ENCODE peak calls at places on chromosomes 4 and X, in six cellular contexts. One of them, this sample, is unnamed.

GRCh38 chrX:118802857-118803256 is 20.8 kb upstream of the ZCCHC12 start:
- DNase-seq in CD4-positive, alpha-beta T cell: no peak
- DNase-seq in H4: no peak
- DNase-seq in stimulated activated CD4-positive, alpha-beta T cell treated with anti-CD3 and anti-CD28 coated beads, Interleukin-4, amount 100 ng/mL, for 4 hours: no peak
- DNase-seq in RPMI8226: peak
- DNase-seq in NCI-H1092: no peak
- DNase-seq in this sample: no peak

GRCh38 chr4:74805601-74806000 is 11.3 kb upstream of the BTC start:
- DNase-seq in CD4-positive, alpha-beta T cell: no peak
- DNase-seq in H4: peak
- DNase-seq in stimulated activated CD4-positive, alpha-beta T cell treated with anti-CD3 and anti-CD28 coated beads, Interleukin-4, amount 100 ng/mL, for 4 hours: no peak
- DNase-seq in RPMI8226: no peak
- DNase-seq in NCI-H1092: no peak
- DNase-seq in this sample: no peak

GRCh38 chrX:71666240-71667223 is 814 bp upstream of the LOC101059915 start:
- DNase-seq in CD4-positive, alpha-beta T cell: no peak
- DNase-seq in H4: no peak
- DNase-seq in stimulated activated CD4-positive, alpha-beta T cell treated with anti-CD3 and anti-CD28 coated beads, Interleukin-4, amount 100 ng/mL, for 4 hours: no peak
- DNase-seq in RPMI8226: no peak
- DNase-seq in NCI-H1092: no peak
- DNase-seq in this sample: no peak

GRCh38 chr4:5660185-5660584 is 48.2 kb downstream of the EVC2 start:
- DNase-seq in CD4-positive, alpha-beta T cell: no peak
- DNase-seq in H4: no peak
- DNase-seq in stimulated activated CD4-positive, alpha-beta T cell treated with anti-CD3 and anti-CD28 coated beads, Interleukin-4, amount 100 ng/mL, for 4 hours: no peak
- DNase-seq in RPMI8226: no peak
- DNase-seq in NCI-H1092: no peak
- DNase-seq in this sample: no peak

GRCh38 chr4:112253382-112254000 is 21.9 kb downstream of the AP1AR start:
- DNase-seq in CD4-positive, alpha-beta T cell: no peak
- DNase-seq in H4: no peak
- DNase-seq in stimulated activated CD4-positive, alpha-beta T cell treated with anti-CD3 and anti-CD28 coated beads, Interleukin-4, amount 100 ng/mL, for 4 hours: no peak
- DNase-seq in RPMI8226: no peak
- DNase-seq in NCI-H1092: no peak
- DNase-seq in this sample: no peak

GRCh38 chr4:24472514-24473308 is 111.6 kb downstream of the DHX15 start:
- DNase-seq in CD4-positive, alpha-beta T cell: no peak
- DNase-seq in H4: peak
- DNase-seq in stimulated activated CD4-positive, alpha-beta T cell treated with anti-CD3 and anti-CD28 coated beads, Interleukin-4, amount 100 ng/mL, for 4 hours: peak
- DNase-seq in RPMI8226: peak
- DNase-seq in NCI-H1092: peak
- DNase-seq in this sample: peak

GRCh38 chrX:101659601-101660063 is at the start of gene ARMCX2:
- DNase-seq in CD4-positive, alpha-beta T cell: no peak
- DNase-seq in H4: no peak
- DNase-seq in stimulated activated CD4-positive, alpha-beta T cell treated with anti-CD3 and anti-CD28 coated beads, Interleukin-4, amount 100 ng/mL, for 4 hours: no peak
- DNase-seq in RPMI8226: no peak
- DNase-seq in NCI-H1092: peak
- DNase-seq in this sample: peak

GRCh38 chr4:161714022-161714751 is 449.6 kb downstream of the FSTL5 start:
- DNase-seq in CD4-positive, alpha-beta T cell: no peak
- DNase-seq in H4: peak
- DNase-seq in stimulated activated CD4-positive, alpha-beta T cell treated with anti-CD3 and anti-CD28 coated beads, Interleukin-4, amount 100 ng/mL, for 4 hours: no peak
- DNase-seq in RPMI8226: no peak
- DNase-seq in NCI-H1092: no peak
- DNase-seq in this sample: no peak

GRCh38 chrX:10379848-10380247 is 223.1 kb downstream of the CLCN4 start:
- DNase-seq in CD4-positive, alpha-beta T cell: no peak
- DNase-seq in H4: no peak
- DNase-seq in stimulated activated CD4-positive, alpha-beta T cell treated with anti-CD3 and anti-CD28 coated beads, Interleukin-4, amount 100 ng/mL, for 4 hours: no peak
- DNase-seq in RPMI8226: no peak
- DNase-seq in NCI-H1092: no peak
- DNase-seq in this sample: no peak

GRCh38 chr4:74318270-74318669 is 10.0 kb downstream of the EPGN start:
- DNase-seq in CD4-positive, alpha-beta T cell: no peak
- DNase-seq in H4: no peak
- DNase-seq in stimulated activated CD4-positive, alpha-beta T cell treated with anti-CD3 and anti-CD28 coated beads, Interleukin-4, amount 100 ng/mL, for 4 hours: no peak
- DNase-seq in RPMI8226: no peak
- DNase-seq in NCI-H1092: no peak
- DNase-seq in this sample: no peak

GRCh38 chrX:12798601-12799000 is 7.4 kb downstream of the PRPS2 start:
- DNase-seq in CD4-positive, alpha-beta T cell: no peak
- DNase-seq in H4: peak
- DNase-seq in stimulated activated CD4-positive, alpha-beta T cell treated with anti-CD3 and anti-CD28 coated beads, Interleukin-4, amount 100 ng/mL, for 4 hours: no peak
- DNase-seq in RPMI8226: no peak
- DNase-seq in NCI-H1092: no peak
- DNase-seq in this sample: no peak

GRCh38 chrX:644304-645023 is 13.9 kb downstream of the SHOX start:
- DNase-seq in CD4-positive, alpha-beta T cell: no peak
- DNase-seq in H4: no peak
- DNase-seq in stimulated activated CD4-positive, alpha-beta T cell treated with anti-CD3 and anti-CD28 coated beads, Interleukin-4, amount 100 ng/mL, for 4 hours: no peak
- DNase-seq in RPMI8226: peak
- DNase-seq in NCI-H1092: no peak
- DNase-seq in this sample: no peak

GRCh38 chr4:142558851-142559250 is 287.2 kb downstream of the INPP4B start:
- DNase-seq in CD4-positive, alpha-beta T cell: no peak
- DNase-seq in H4: no peak
- DNase-seq in stimulated activated CD4-positive, alpha-beta T cell treated with anti-CD3 and anti-CD28 coated beads, Interleukin-4, amount 100 ng/mL, for 4 hours: no peak
- DNase-seq in RPMI8226: no peak
- DNase-seq in NCI-H1092: no peak
- DNase-seq in this sample: no peak

GRCh38 chrX:154596290-154596929 is 11.5 kb downstream of the CTAG1A start:
- DNase-seq in CD4-positive, alpha-beta T cell: no peak
- DNase-seq in H4: peak
- DNase-seq in stimulated activated CD4-positive, alpha-beta T cell treated with anti-CD3 and anti-CD28 coated beads, Interleukin-4, amount 100 ng/mL, for 4 hours: no peak
- DNase-seq in RPMI8226: no peak
- DNase-seq in NCI-H1092: no peak
- DNase-seq in this sample: no peak